ENCODE peak calls at places on chromosomes 3 and 15, in four cellular contexts. P is IMR-90, W is H9, Z is H1. M is an unnamed sample.
A peak's percentile ranks its signal among the peaks of the same experiment; 100 is the strongest.

GRCh38 chr3:194773666-194774455 is 88.2 kb downstream of the FAM43A start:
- DNase-seq in W (no peak), Z (no peak), P (no peak), M (no peak)

GRCh38 chr15:89030311-89030710 is 57.9 kb upstream of the ABHD2 start:
- DNase-seq in W (no peak), P (no peak), Z (no peak), M (no peak)

GRCh38 chr3:168165390-168166269 is 69.9 kb upstream of the GOLIM4 start:
- DNase-seq in P (peak; percentile 76), W (peak; percentile 47), Z (no peak), M (peak; percentile 76)

GRCh38 chr15:100111103-100112060 is 230.4 kb downstream of the ADAMTS17 start:
- DNase-seq in W (no peak), Z (no peak), P (peak; percentile 88), M (no peak)

GRCh38 chr3:24060055-24060454 is 115.0 kb downstream of the NR1D2 start:
- DNase-seq in W (no peak), P (peak; percentile 53), Z (no peak), M (peak; percentile 61)

GRCh38 chr3:105686324-105686897 is 182.4 kb downstream of the CBLB start:
- DNase-seq in W (no peak), P (peak; percentile 54), Z (no peak), M (no peak)

GRCh38 chr3:187243933-187244564 is 46.8 kb downstream of the RTP1 start:
- DNase-seq in W (no peak), P (peak; percentile 30), Z (no peak), M (no peak)

GRCh38 chr15:90059208-90059985 is 42.9 kb downstream of the IDH2 start:
- DNase-seq in P (no peak), W (peak; percentile 84), Z (peak; percentile 64), M (peak; percentile 96)

GRCh38 chr3:50278106-50278867 is 600 bp upstream of the LSMEM2 start:
- DNase-seq in P (no peak), W (no peak), Z (no peak), M (no peak)

GRCh38 chr15:101320501-101321052 is 25.5 kb upstream of the SNRPA1 start:
- DNase-seq in W (peak; percentile 78), Z (peak; percentile 71), P (peak; percentile 51), M (peak; percentile 84)

GRCh38 chr15:60476713-60477112 is 2.2 kb downstream of the ICE2 start:
- DNase-seq in W (no peak), Z (no peak), P (peak; percentile 16), M (no peak)

GRCh38 chr3:139016430-139017048 is 4.2 kb downstream of the PRR23B start:
- DNase-seq in P (no peak), Z (no peak), W (no peak), M (no peak)

GRCh38 chr3:170418422-170419300 is at the start of gene CLDN11:
- DNase-seq in W (peak; percentile 78), Z (peak; percentile 83), P (peak; percentile 75), M (peak; percentile 70)

GRCh38 chr3:23580337-23580736 is 225.4 kb upstream of the UBE2E1 start:
- DNase-seq in P (peak; percentile 87), W (no peak), Z (no peak), M (no peak)

GRCh38 chr3:160006282-160007163 is 17.9 kb downstream of the IL12A start:
- DNase-seq in Z (no peak), P (peak; percentile 77), W (peak; percentile 46), M (peak; percentile 71)

GRCh38 chr15:47885921-47886320 is 168.6 kb downstream of the SEMA6D start:
- DNase-seq in W (no peak), Z (no peak), P (peak; percentile 28), M (peak; percentile 35)

GRCh38 chr3:184911570-184911969 is 99.6 kb downstream of the VPS8 start:
- DNase-seq in Z (no peak), W (peak; percentile 60), P (no peak), M (no peak)

GRCh38 chr3:100782359-100782758 is 73.1 kb downstream of the TFG start:
- DNase-seq in W (no peak), P (no peak), Z (no peak), M (no peak)

GRCh38 chr3:24943961-24944360 is 449.3 kb upstream of the THRB start:
- DNase-seq in Z (no peak), P (no peak), W (no peak), M (no peak)

GRCh38 chr3:129004639-129005295 is 3.7 kb downstream of the EFCC1 start:
- DNase-seq in P (no peak), Z (no peak), W (no peak), M (no peak)

GRCh38 chr3:131883711-131884407 is 151.0 kb downstream of the CPNE4 start:
- DNase-seq in Z (no peak), P (no peak), W (no peak), M (no peak)

GRCh38 chr3:40679289-40679688 is 154.5 kb downstream of the ZNF621 start:
- DNase-seq in P (no peak), W (no peak), Z (no peak), M (no peak)

GRCh38 chr3:15347104-15347736 is 14.8 kb upstream of the SH3BP5 start:
- DNase-seq in P (no peak), Z (no peak), W (no peak), M (no peak)

GRCh38 chr3:15342945-15343344 is 10.6 kb upstream of the SH3BP5 start:
- DNase-seq in W (no peak), Z (no peak), P (no peak), M (no peak)

GRCh38 chr3:15345608-15346137 is 13.3 kb upstream of the SH3BP5 start:
- DNase-seq in W (no peak), Z (no peak), P (no peak), M (no peak)

GRCh38 chr3:15346516-15346915 is 14.1 kb upstream of the SH3BP5 start:
- DNase-seq in W (no peak), Z (no peak), P (no peak), M (no peak)

DNA sequence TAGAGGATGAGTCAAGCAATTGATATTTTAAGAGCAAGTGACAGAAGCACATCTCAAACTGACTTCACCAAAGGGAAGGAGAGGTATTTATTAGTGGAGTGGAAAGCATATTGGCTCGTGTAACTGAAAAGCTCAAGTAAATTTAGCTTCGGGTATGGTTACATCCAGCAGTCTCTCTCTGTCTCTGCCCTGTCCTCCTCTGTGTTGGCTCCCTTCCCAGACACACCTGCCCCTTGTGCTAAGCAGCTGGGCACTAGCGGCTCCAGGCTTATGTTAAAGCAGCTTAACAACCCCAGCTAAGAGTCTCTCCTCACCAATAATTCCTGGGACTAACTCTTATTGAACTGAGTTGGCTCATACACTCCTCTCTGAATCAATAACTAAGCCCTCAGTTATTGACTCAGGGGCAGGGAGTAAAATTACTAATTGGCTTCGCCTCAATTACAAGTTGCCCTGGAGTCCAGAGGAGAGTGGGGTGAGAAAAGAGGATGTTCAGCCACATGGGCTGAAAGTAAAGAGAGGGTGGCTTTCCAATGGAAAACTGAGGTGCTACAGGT is 12.7 kb upstream of the SH3BP5 start:
- DNase-seq in P (no peak), W (no peak), Z (no peak), M (no peak)
- H3K4me1 ChIP-seq in P (no peaks in the 10 kb centered on the region), W (no peaks in the 10 kb centered on the region), Z (no peaks in the 10 kb centered on the region), M (no peaks in the 10 kb centered on the region)

GRCh38 chr3:101853465-101853864 is 4.2 kb downstream of the NFKBIZ start:
- DNase-seq in Z (no peak), P (no peak), W (no peak), M (no peak)
- H4K5ac ChIP-seq in Z (no peak overlapping the region), P (no peak overlapping the region), W (no peak overlapping the region), M (no peak overlapping the region)

GRCh38 chr15:29289179-29289578 is 19.6 kb upstream of the NSMCE3 start:
- DNase-seq in Z (no peak), P (no peak), W (no peak), M (no peak)

GRCh38 chr15:29299784-29300183 is 30.2 kb upstream of the NSMCE3 start:
- DNase-seq in Z (no peak), P (no peak), W (no peak), M (no peak)

GRCh38 chr15:29291067-29291466 is 21.4 kb upstream of the NSMCE3 start:
- DNase-seq in W (no peak), P (no peak), Z (no peak), M (no peak)

GRCh38 chr15:29299331-29299730 is 29.7 kb upstream of the NSMCE3 start:
- DNase-seq in Z (no peak), P (no peak), W (no peak), M (no peak)

GRCh38 chr15:29294732-29295131 is 25.1 kb upstream of the NSMCE3 start:
- DNase-seq in P (no peak), Z (no peak), W (no peak), M (no peak)
- H3K4me1 ChIP-seq in P (no peaks in the 10 kb centered on the region), Z (no peaks in the 10 kb centered on the region), W (no peaks in the 10 kb centered on the region), M (no peaks in the 10 kb centered on the region)

GRCh38 chr3:19946291-19946831 is 536 bp upstream of the RAB5A start:
- DNase-seq in W (no peak), Z (no peak), P (no peak), M (no peak)
- H4K5ac ChIP-seq in W (peak overlapping the region; percentile 85), Z (peak overlapping the region; percentile 84), P (peak overlapping the region; percentile 92), M (peak overlapping the region; percentile 22)

GRCh38 chr3:150626148-150626930 is 23.2 kb downstream of the SELENOT start:
- DNase-seq in P (no peak), Z (no peak), W (no peak), M (no peak)
- H3K4me1 ChIP-seq in P (no peaks in the 10 kb centered on the region), Z (no peaks in the 10 kb centered on the region), W (no peaks in the 10 kb centered on the region), M (peaks cover 3% of the 10 kb centered on the region)

DNA sequence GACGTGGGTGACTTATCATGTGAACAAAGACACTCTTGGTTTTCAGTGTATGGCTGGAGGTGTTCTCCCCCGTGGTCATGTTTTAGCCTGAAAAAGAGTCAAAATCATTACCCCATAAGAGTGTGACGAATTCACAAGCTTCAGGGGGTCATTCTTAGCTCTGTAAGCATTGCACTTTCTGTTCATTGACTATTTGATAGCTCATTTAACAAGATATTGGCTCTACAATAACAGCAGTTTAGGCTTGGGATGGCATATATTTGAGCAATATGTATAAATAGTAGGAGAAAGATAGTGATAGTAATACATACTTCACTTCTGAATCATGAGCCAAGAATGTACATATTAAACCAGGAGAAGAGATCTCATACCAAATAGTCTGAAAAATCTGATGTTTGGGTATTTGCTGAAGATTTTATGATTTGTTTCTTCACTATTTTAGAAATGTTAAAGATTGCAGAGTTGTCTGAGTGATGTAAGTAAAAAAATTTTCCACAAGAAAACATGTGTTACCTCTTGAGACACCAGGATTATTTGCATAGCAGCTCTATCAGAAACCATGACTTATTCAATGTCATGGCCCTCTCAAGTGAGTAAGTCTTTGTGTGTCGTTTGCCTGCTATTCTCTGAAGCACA is 996.0 kb downstream of the OTOL1 start:
- DNase-seq in P (peak; percentile 84), W (no peak), Z (no peak), M (no peak)
- H4K5ac ChIP-seq in P (peak overlapping the region; percentile 70), W (no peak overlapping the region), Z (no peak overlapping the region), M (no peak overlapping the region)

DNA sequence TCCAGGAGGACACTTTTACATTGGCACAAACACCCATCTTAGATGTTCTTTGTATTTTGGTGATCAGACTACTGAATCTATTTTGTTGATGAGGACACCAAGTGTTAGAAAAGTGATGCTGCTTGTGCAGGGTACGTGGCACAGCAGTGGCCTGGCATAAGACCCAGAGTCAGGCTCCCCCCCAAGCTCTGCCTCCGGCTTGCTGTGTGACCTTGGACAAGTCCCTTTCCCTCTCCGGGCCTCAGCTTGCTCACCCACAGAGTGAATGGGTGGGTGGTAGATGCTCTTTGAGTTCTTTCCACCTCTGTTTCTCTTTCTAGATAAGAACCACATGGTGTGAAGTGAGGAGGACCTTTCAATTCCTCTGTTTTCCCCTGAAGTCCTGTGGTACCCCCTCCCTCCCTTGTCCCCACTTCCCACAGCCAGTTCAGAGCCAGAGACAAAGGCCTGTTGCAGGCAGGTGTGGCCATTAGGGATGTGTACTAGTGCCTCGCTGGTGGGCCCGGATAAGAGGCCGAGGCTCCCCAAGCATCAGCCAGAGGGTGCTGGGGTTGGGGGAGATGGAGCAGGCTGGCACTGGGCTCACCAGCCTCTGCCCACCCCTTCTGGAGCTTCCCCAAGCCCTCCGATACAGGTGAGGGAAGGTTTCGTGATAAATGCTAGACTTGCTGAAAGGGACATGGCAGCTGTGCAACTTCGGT is 43.6 kb downstream of the SMAD6 start:
- DNase-seq in P (no peak), W (no peak), Z (no peak), M (no peak)
- H3K4me1 ChIP-seq in P (peaks cover 57% of the 10 kb centered on the region), W (peaks cover 19% of the 10 kb centered on the region), Z (peaks cover 16% of the 10 kb centered on the region), M (peaks cover 28% of the 10 kb centered on the region)